ENCODE peak calls at places on chromosome 7, in ten cellular contexts. S is gastrocnemius medialis; U is T-cell; Y is CD4-positive, alpha-beta T cell; I is RWPE1; W is substantia nigra; X is A673; E is BJ; Z is T follicular helper cell; F is CD4-positive, alpha-beta memory T cell. L is an unnamed sample.

GRCh38 chr7:32507416-32507815 is 12.1 kb downstream of the AVL9 start:
- DNase-seq in S (no peak), U (no peak), Y (no peak), I (no peak), W (no peak), X (no peak), E (no peak), Z (no peak), F (no peak), L (no peak)

GRCh38 chr7:50331564-50332208 is 27.2 kb downstream of the IKZF1 start:
- DNase-seq in S (no peak), U (no peak), Y (no peak), I (no peak), W (no peak), X (no peak), E (no peak), Z (no peak), F (peak), L (no peak)

GRCh38 chr7:988426-988911 is 5.5 kb downstream of the CYP2W1 start:
- DNase-seq in S (no peak), U (no peak), Y (no peak), I (no peak), W (no peak), X (no peak), E (no peak), Z (no peak), F (no peak), L (no peak)

GRCh38 chr7:158449266-158449665 is 138.4 kb downstream of the PTPRN2 start:
- DNase-seq in S (no peak), U (no peak), Y (no peak), I (no peak), W (no peak), X (no peak), E (no peak), Z (no peak), F (no peak), L (no peak)

GRCh38 chr7:47817922-47818321 is 130.3 kb downstream of the PKD1L1 start:
- DNase-seq in S (no peak), U (no peak), Y (no peak), I (no peak), W (no peak), X (no peak), E (no peak), Z (no peak), F (no peak), L (no peak)

GRCh38 chr7:33933611-33934281 is 28.4 kb downstream of the BMPER start:
- DNase-seq in S (no peak), U (no peak), Y (no peak), I (peak), W (no peak), X (peak), E (peak), Z (no peak), F (no peak), L (no peak)

GRCh38 chr7:7524121-7524520 is 11.6 kb downstream of the COL28A1 start:
- DNase-seq in S (no peak), U (no peak), Y (no peak), I (no peak), W (no peak), X (peak), E (no peak), Z (no peak), F (no peak), L (no peak)

GRCh38 chr7:1855396-1856160 is 185.5 kb downstream of the ELFN1 start:
- DNase-seq in S (peak), U (no peak), Y (no peak), I (no peak), W (no peak), X (no peak), E (no peak), Z (no peak), F (no peak), L (no peak)

GRCh38 chr7:4048336-4048735 is 633.8 kb upstream of the FOXK1 start:
- DNase-seq in S (no peak), U (no peak), Y (no peak), I (no peak), W (no peak), X (no peak), E (no peak), Z (no peak), F (no peak), L (no peak)

GRCh38 chr7:50142421-50143113 is 49.5 kb upstream of the ZPBP start:
- DNase-seq in S (no peak), U (peak), Y (no peak), I (no peak), W (no peak), X (peak), E (no peak), Z (no peak), F (peak), L (no peak)

GRCh38 chr7:7946486-7946885 is 22.1 kb upstream of the GLCCI1 start:
- DNase-seq in S (no peak), U (no peak), Y (no peak), I (no peak), W (no peak), X (no peak), E (no peak), Z (no peak), F (no peak), L (no peak)

GRCh38 chr7:76372984-76373833 is 14.4 kb upstream of the YWHAG start:
- DNase-seq in S (no peak), U (no peak), Y (no peak), I (peak), W (no peak), X (no peak), E (no peak), Z (no peak), F (no peak), L (no peak)

GRCh38 chr7:137006293-137006692 is 137.8 kb downstream of the CHRM2 start:
- DNase-seq in S (no peak), U (no peak), Y (no peak), I (no peak), W (no peak), X (no peak), E (no peak), Z (no peak), F (no peak), L (no peak)

GRCh38 chr7:135169141-135169935 is 1.2 kb downstream of the CYREN start:
- DNase-seq in S (no peak), U (peak), Y (peak), I (peak), W (no peak), X (peak), E (no peak), Z (peak), F (peak), L (peak)

GRCh38 chr7:1591396-1591795 is 21.6 kb upstream of the PSMG3 start:
- DNase-seq in S (no peak), U (no peak), Y (no peak), I (no peak), W (no peak), X (no peak), E (no peak), Z (no peak), F (no peak), L (no peak)

GRCh38 chr7:151876899-151877777 is at the start of gene PRKAG2:
- DNase-seq in S (peak), U (peak), Y (peak), I (peak), W (no peak), X (peak), E (no peak), Z (peak), F (peak), L (peak)

GRCh38 chr7:100369105-100369504 is 4.2 kb upstream of the PILRA start:
- DNase-seq in S (peak), U (peak), Y (no peak), I (no peak), W (no peak), X (no peak), E (no peak), Z (no peak), F (no peak), L (no peak)

GRCh38 chr7:138961159-138961558 is 20.0 kb downstream of the KIAA1549 start:
- DNase-seq in S (no peak), U (no peak), Y (no peak), I (no peak), W (no peak), X (no peak), E (no peak), Z (no peak), F (no peak), L (no peak)

GRCh38 chr7:67854784-67855183 is 858.2 kb downstream of the TYW1 start:
- DNase-seq in S (no peak), U (no peak), Y (no peak), I (no peak), W (no peak), X (no peak), E (no peak), Z (no peak), F (no peak), L (no peak)

GRCh38 chr7:100475549-100475948 is 3.5 kb downstream of the TSC22D4 start:
- DNase-seq in S (no peak), U (no peak), Y (no peak), I (no peak), W (no peak), X (no peak), E (no peak), Z (no peak), F (no peak), L (no peak)

GRCh38 chr7:104950754-104951153 is 63.3 kb upstream of the KMT2E start:
- DNase-seq in S (no peak), U (no peak), Y (no peak), I (no peak), W (no peak), X (no peak), E (no peak), Z (no peak), F (no peak), L (no peak)

GRCh38 chr7:122302826-122303521 is 1.6 kb downstream of the FEZF1 start:
- DNase-seq in S (no peak), U (no peak), Y (no peak), I (no peak), W (no peak), X (peak), E (no peak), Z (no peak), F (no peak), L (no peak)

GRCh38 chr7:46786221-46786951 is 795.5 kb downstream of the TNS3 start:
- DNase-seq in S (no peak), U (no peak), Y (no peak), I (peak), W (no peak), X (peak), E (peak), Z (no peak), F (no peak), L (no peak)

GRCh38 chr7:12759112-12759511 is 71.7 kb downstream of the ARL4A start:
- DNase-seq in S (no peak), U (no peak), Y (no peak), I (no peak), W (no peak), X (no peak), E (no peak), Z (no peak), F (no peak), L (no peak)

GRCh38 chr7:134935701-134936100 is 50.6 kb upstream of the AGBL3 start:
- DNase-seq in S (no peak), U (no peak), Y (no peak), I (no peak), W (no peak), X (no peak), E (no peak), Z (no peak), F (no peak), L (no peak)

L was measured in T-helper 22 cell.